ENCODE peak calls at places on chromosomes 12 and 14, in four cellular contexts. One of them, this sample, is unnamed.

GRCh38 chr14:90303382-90303943 is 28.3 kb downstream of the NRDE2 start:
- DNase-seq in progenitor cell of endocrine pancreas: no peak
- DNase-seq in tibial nerve: no peak
- DNase-seq in kidney epithelial cell: no peak
- DNase-seq in this sample: no peak

GRCh38 chr14:50961606-50962259 is 17.4 kb upstream of the PYGL start:
- DNase-seq in progenitor cell of endocrine pancreas: no peak
- DNase-seq in tibial nerve: no peak
- DNase-seq in kidney epithelial cell: peak
- DNase-seq in this sample: no peak

GRCh38 chr14:45891417-45892080 is 638.5 kb upstream of the MIS18BP1 start:
- DNase-seq in progenitor cell of endocrine pancreas: peak
- DNase-seq in tibial nerve: no peak
- DNase-seq in kidney epithelial cell: no peak
- DNase-seq in this sample: no peak

GRCh38 chr12:79634957-79635471 is 55.8 kb downstream of the PAWR start:
- DNase-seq in progenitor cell of endocrine pancreas: no peak
- DNase-seq in tibial nerve: no peak
- DNase-seq in kidney epithelial cell: no peak
- DNase-seq in this sample: no peak

GRCh38 chr12:101172316-101172715 is 37.7 kb downstream of the SLC5A8 start:
- DNase-seq in progenitor cell of endocrine pancreas: no peak
- DNase-seq in tibial nerve: no peak
- DNase-seq in kidney epithelial cell: no peak
- DNase-seq in this sample: no peak

GRCh38 chr12:105468464-105468863 is 138.0 kb downstream of the C12orf75 start:
- DNase-seq in progenitor cell of endocrine pancreas: no peak
- DNase-seq in tibial nerve: no peak
- DNase-seq in kidney epithelial cell: no peak
- DNase-seq in this sample: no peak

GRCh38 chr14:70096866-70097265 is 91.9 kb downstream of the SLC8A3 start:
- DNase-seq in progenitor cell of endocrine pancreas: no peak
- DNase-seq in tibial nerve: no peak
- DNase-seq in kidney epithelial cell: no peak
- DNase-seq in this sample: no peak

GRCh38 chr14:33848706-33849454 is 102.0 kb downstream of the EGLN3 start:
- DNase-seq in progenitor cell of endocrine pancreas: peak
- DNase-seq in tibial nerve: no peak
- DNase-seq in kidney epithelial cell: peak
- DNase-seq in this sample: no peak

GRCh38 chr12:70919597-70920035 is 922 bp downstream of the PTPRR start:
- DNase-seq in progenitor cell of endocrine pancreas: no peak
- DNase-seq in tibial nerve: no peak
- DNase-seq in kidney epithelial cell: no peak
- DNase-seq in this sample: no peak

GRCh38 chr14:61526405-61527312 is 168.7 kb upstream of the HIF1A start:
- DNase-seq in progenitor cell of endocrine pancreas: no peak
- DNase-seq in tibial nerve: no peak
- DNase-seq in kidney epithelial cell: no peak
- DNase-seq in this sample: no peak

GRCh38 chr14:61524936-61525292 is 170.4 kb upstream of the HIF1A start:
- DNase-seq in progenitor cell of endocrine pancreas: no peak
- DNase-seq in tibial nerve: no peak
- DNase-seq in kidney epithelial cell: no peak
- DNase-seq in this sample: no peak

GRCh38 chr14:61528591-61529021 is 166.7 kb upstream of the HIF1A start:
- DNase-seq in progenitor cell of endocrine pancreas: no peak
- DNase-seq in tibial nerve: no peak
- DNase-seq in kidney epithelial cell: peak
- DNase-seq in this sample: peak

GRCh38 chr14:61525293-61526011 is 169.9 kb upstream of the HIF1A start:
- DNase-seq in progenitor cell of endocrine pancreas: no peak
- DNase-seq in tibial nerve: peak
- DNase-seq in kidney epithelial cell: peak
- DNase-seq in this sample: peak

DNA sequence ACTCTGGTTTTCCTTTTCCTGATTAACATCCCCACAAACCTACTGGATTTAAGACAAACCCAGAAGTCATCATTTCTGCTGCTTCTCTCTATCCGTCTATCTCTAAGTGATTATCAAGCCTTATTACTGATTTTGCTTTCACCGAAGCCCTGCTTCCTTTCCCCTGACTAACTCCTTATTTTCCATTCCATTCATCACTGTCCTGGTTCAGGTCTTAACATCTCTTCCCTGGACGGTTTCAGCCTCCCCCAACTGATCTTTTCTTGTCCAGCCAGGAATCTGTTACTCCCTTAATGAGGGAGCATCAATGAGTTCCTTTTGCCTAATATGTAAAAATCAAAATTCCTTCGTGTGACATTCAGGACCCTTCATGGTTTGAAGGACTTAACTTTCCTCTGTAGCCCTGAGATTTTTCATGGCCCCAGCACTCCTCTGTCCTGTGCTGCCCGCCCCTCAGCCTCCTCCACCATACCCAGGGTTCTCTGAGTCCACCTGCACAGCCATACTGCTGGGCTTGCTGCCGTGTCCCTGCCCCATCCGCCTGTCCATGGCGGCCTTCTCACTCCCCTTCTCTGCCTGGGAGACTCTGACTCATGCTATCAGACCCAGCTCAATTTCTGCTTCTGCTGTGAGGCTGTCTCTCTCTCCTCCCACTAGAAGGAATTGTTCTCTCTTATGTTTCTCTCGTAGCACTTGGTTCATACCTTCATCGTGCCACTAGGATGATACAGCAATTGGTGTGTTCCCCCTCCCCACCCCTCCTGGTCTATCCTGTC is 167.8 kb upstream of the HIF1A start:
- DNase-seq in progenitor cell of endocrine pancreas: no peak
- DNase-seq in tibial nerve: no peak
- DNase-seq in kidney epithelial cell: peak
- DNase-seq in this sample: no peak
- TF ChIP-seq CTCF in progenitor cell of endocrine pancreas: no peak
- TF ChIP-seq CTCF in tibial nerve: no peak
- TF ChIP-seq CTCF in kidney epithelial cell: no peak
- TF ChIP-seq CTCF in this sample: no peak

GRCh38 chr12:59344224-59344623 is 251.6 kb upstream of the SLC16A7 start:
- DNase-seq in progenitor cell of endocrine pancreas: no peak
- DNase-seq in tibial nerve: no peak
- DNase-seq in kidney epithelial cell: no peak
- DNase-seq in this sample: no peak

DNA sequence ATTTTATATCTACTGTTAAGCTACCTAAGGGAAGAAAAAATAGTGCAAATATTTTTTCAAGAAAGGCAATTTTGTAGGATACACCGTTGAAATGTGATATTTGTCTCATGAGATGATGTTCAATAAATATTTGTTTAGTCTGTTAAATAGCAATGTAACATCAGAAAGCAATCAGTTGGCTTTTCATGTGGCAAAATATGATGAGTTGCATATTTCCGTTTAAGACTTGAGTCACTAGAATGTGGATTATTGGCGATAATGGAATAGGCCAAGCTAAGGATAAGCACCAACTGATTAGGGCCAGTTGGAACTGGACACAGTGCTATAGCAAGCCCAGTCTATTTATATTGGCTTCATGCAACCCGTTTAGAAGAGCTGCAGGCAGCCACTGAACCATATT is 250.4 kb upstream of the SLC16A7 start:
- DNase-seq in progenitor cell of endocrine pancreas: no peak
- DNase-seq in tibial nerve: no peak
- DNase-seq in kidney epithelial cell: no peak
- DNase-seq in this sample: no peak
- TF ChIP-seq CTCF in progenitor cell of endocrine pancreas: no peak
- TF ChIP-seq CTCF in tibial nerve: no peak
- TF ChIP-seq CTCF in kidney epithelial cell: no peak
- TF ChIP-seq CTCF in this sample: no peak

DNA sequence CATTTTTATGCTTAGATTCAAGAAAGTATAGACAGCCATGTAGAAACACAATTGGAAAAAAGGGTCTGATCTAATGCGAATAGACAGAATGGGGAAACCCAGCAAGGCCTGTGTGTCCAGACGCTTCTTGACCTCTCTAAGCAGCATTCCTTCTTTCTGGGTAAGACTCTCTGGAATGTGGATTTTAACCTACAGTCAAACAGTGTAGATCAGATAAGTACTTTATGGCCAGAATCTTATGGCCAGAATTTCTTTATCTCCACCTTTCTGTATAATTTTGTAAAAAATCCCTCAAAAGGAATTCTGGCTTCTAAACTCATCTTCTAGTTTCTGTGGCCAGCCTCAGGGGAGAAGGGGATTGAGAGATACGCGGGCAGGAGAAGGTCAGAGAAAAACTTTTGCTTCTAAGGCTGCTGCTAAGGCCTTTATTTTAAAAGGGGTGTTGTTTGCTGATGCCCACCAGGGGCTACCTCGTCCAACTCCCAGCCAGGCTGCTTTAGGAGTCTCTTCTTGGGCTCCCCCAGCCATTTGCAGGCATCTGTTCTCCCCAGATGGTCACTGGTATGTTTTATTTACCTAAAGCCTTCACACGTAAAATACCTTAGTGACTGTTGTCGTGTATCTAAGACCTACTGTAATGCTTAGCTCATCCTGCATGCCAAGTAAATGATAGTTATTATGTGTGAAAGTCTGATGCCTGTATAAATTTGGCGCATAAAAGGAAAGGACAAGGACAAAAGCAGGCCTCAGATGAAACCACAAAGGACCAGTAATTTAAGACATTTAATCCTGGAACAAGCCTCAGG is 68.4 kb downstream of the ANO6 start:
- DNase-seq in progenitor cell of endocrine pancreas: no peak
- DNase-seq in tibial nerve: no peak
- DNase-seq in kidney epithelial cell: no peak
- DNase-seq in this sample: no peak
- TF ChIP-seq CTCF in progenitor cell of endocrine pancreas: peak
- TF ChIP-seq CTCF in tibial nerve: no peak
- TF ChIP-seq CTCF in kidney epithelial cell: no peak
- TF ChIP-seq CTCF in this sample: no peak

GRCh38 chr14:96039633-96040311 is 610 bp downstream of the C14orf132 start:
- DNase-seq in progenitor cell of endocrine pancreas: peak
- DNase-seq in tibial nerve: no peak
- DNase-seq in kidney epithelial cell: no peak
- DNase-seq in this sample: no peak
- TF ChIP-seq CTCF in progenitor cell of endocrine pancreas: peak
- TF ChIP-seq CTCF in tibial nerve: no peak
- TF ChIP-seq CTCF in kidney epithelial cell: peak
- TF ChIP-seq CTCF in this sample: no peak

GRCh38 chr14:30185832-30186231 is 258.2 kb upstream of the PRKD1 start:
- DNase-seq in progenitor cell of endocrine pancreas: no peak
- DNase-seq in tibial nerve: no peak
- DNase-seq in kidney epithelial cell: no peak
- DNase-seq in this sample: no peak
- TF ChIP-seq CTCF in progenitor cell of endocrine pancreas: peak
- TF ChIP-seq CTCF in tibial nerve: no peak
- TF ChIP-seq CTCF in kidney epithelial cell: no peak
- TF ChIP-seq CTCF in this sample: no peak

GRCh38 chr12:74747305-74747704 is 209.7 kb downstream of the ATXN7L3B start:
- DNase-seq in progenitor cell of endocrine pancreas: no peak
- DNase-seq in tibial nerve: no peak
- DNase-seq in kidney epithelial cell: peak
- DNase-seq in this sample: no peak
- TF ChIP-seq CTCF in progenitor cell of endocrine pancreas: peak
- TF ChIP-seq CTCF in tibial nerve: no peak
- TF ChIP-seq CTCF in kidney epithelial cell: peak
- TF ChIP-seq CTCF in this sample: no peak

GRCh38 chr14:77601846-77602609 is 14.4 kb downstream of the SPTLC2 start:
- DNase-seq in progenitor cell of endocrine pancreas: no peak
- DNase-seq in tibial nerve: no peak
- DNase-seq in kidney epithelial cell: no peak
- DNase-seq in this sample: no peak

GRCh38 chr14:77603031-77603430 is 13.4 kb downstream of the SPTLC2 start:
- DNase-seq in progenitor cell of endocrine pancreas: no peak
- DNase-seq in tibial nerve: no peak
- DNase-seq in kidney epithelial cell: no peak
- DNase-seq in this sample: no peak

GRCh38 chr14:77599894-77600293 is 16.5 kb downstream of the SPTLC2 start:
- DNase-seq in progenitor cell of endocrine pancreas: no peak
- DNase-seq in tibial nerve: no peak
- DNase-seq in kidney epithelial cell: no peak
- DNase-seq in this sample: no peak

GRCh38 chr14:77605392-77605978 is 11.0 kb downstream of the SPTLC2 start:
- DNase-seq in progenitor cell of endocrine pancreas: no peak
- DNase-seq in tibial nerve: no peak
- DNase-seq in kidney epithelial cell: no peak
- DNase-seq in this sample: no peak

GRCh38 chr14:77603654-77604270 is 12.7 kb downstream of the SPTLC2 start:
- DNase-seq in progenitor cell of endocrine pancreas: no peak
- DNase-seq in tibial nerve: peak
- DNase-seq in kidney epithelial cell: no peak
- DNase-seq in this sample: no peak
- TF ChIP-seq CTCF in progenitor cell of endocrine pancreas: peak
- TF ChIP-seq CTCF in tibial nerve: no peak
- TF ChIP-seq CTCF in kidney epithelial cell: peak
- TF ChIP-seq CTCF in this sample: no peak

DNA sequence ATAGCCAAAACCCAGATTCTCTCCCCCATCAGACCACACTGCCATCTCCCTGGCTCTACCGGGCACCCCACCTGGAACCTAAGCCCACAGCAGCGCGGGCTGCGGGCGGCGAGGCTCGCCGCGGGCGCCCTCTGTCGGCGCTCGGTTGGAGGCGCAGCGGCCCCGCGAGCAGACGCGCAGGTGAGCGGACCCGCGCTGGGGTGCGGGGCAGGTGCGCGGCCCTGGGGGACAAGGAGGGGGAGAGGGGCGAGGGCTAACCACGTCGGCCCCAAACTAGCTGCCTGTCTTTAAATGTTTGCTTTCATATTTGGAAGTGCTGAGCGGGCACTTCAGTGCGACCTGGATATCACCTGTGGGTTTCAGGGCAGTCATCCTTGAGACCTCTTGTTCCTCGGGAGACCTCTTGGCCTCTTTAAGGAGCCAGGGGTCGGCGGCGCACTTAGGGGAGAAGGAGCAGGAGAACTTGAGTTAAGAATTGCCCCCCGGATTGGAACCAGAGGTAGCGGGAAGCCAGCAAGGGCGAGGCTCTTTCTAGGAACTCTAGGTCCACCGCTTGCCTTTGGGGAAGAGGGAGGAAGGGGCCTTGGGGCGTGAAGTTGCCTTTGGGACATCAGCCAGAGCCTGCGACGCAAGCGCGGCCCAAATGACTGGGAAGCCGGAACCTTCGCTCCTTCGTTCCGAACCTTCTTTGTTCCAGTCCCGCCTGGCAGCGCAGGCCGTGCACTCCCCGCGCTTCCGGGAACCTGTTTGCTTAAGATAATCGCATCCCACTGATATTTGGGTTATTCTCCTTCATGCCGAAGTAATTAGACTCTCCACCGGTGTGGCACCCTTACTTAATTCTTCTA is 78.7 kb downstream of the NEDD1 start:
- DNase-seq in progenitor cell of endocrine pancreas: peak
- DNase-seq in tibial nerve: no peak
- DNase-seq in kidney epithelial cell: no peak
- DNase-seq in this sample: peak
- TF ChIP-seq CTCF in progenitor cell of endocrine pancreas: peak
- TF ChIP-seq CTCF in tibial nerve: peak
- TF ChIP-seq CTCF in kidney epithelial cell: no peak
- TF ChIP-seq CTCF in this sample: peak